ENCODE peak calls at places on chromosomes 12 and 14, in five cellular contexts. L, I, X, Z and K are unnamed samples.

GRCh38 chr12:77005699-77006098 is 59.7 kb downstream of the E2F7 start:
- DNase-seq in L (no peak), I (no peak), X (no peak), Z (no peak), K (no peak)

GRCh38 chr12:112848972-112849371 is 57.4 kb downstream of the RPH3A start:
- DNase-seq in L (no peak), I (no peak), X (no peak), Z (no peak), K (no peak)

GRCh38 chr14:56874375-56874774 is 64.1 kb upstream of the OTX2 start:
- DNase-seq in L (no peak), I (no peak), X (peak; percentile 35), Z (no peak), K (peak; percentile 66)

GRCh38 chr12:112418248-112418595 is 525 bp upstream of the PTPN11 start:
- DNase-seq in L (no peak), I (no peak), X (no peak), Z (no peak), K (no peak)

GRCh38 chr12:132477009-132477702 is 12.8 kb upstream of the FBRSL1 start:
- DNase-seq in L (no peak), I (no peak), X (no peak), Z (peak; percentile 93), K (no peak)

GRCh38 chr12:131852551-131853299 is 24.5 kb downstream of the MMP17 start:
- DNase-seq in L (no peak), I (no peak), X (no peak), Z (no peak), K (no peak)

GRCh38 chr14:105849933-105850626 is 323.7 kb downstream of the TMEM121 start:
- DNase-seq in L (no peak), I (no peak), X (no peak), Z (no peak), K (no peak)

GRCh38 chr12:20305470-20305869 is 62.9 kb upstream of the PDE3A start:
- DNase-seq in L (no peak), I (peak; percentile 43), X (no peak), Z (no peak), K (no peak)

GRCh38 chr12:5684989-5685388 is 253.1 kb downstream of the NTF3 start:
- DNase-seq in L (no peak), I (no peak), X (no peak), Z (no peak), K (no peak)

GRCh38 chr12:120892265-120892664 is 11.9 kb downstream of the SPPL3 start:
- DNase-seq in L (no peak), I (no peak), X (no peak), Z (no peak), K (no peak)